ENCODE peak calls at places on chromosomes 4 and X, in seven cellular contexts. B is K562, A is H1, E is SK-N-SH, M is HepG2, O is HCT116, C is GM12878. S is an unnamed sample.
A peak's percentile ranks its signal among the peaks of the same experiment; 100 is the strongest.

GRCh38 chrX:45309096-45309495 is 108.4 kb upstream of the DIPK2B start:
- DNase-seq in A (no peak), E (no peak), C (no peak), B (no peak), O (no peak), M (no peak), S (no peak)

GRCh38 chrX:77743720-77744119 is 42.3 kb downstream of the ATRX start:
- DNase-seq in E (no peak), C (no peak), O (no peak), A (no peak), M (no peak), B (no peak), S (no peak)

GRCh38 chr4:182083681-182084410 is 159.4 kb upstream of the TENM3 start:
- DNase-seq in C (no peak), M (no peak), B (no peak), A (peak; percentile 23), O (no peak), E (no peak), S (no peak)

GRCh38 chrX:12973561-12974216 is 1.2 kb upstream of the TMSB4X start:
- DNase-seq in E (no peak), B (no peak), O (no peak), C (no peak), A (no peak), M (no peak), S (no peak)

GRCh38 chrX:149513713-149514427 is 8.8 kb upstream of the IDS start:
- DNase-seq in O (no peak), C (no peak), A (no peak), E (no peak), B (no peak), M (no peak), S (no peak)

GRCh38 chrX:109537324-109537665 is 651 bp downstream of the NXT2 start:
- DNase-seq in C (no peak), M (peak; percentile 61), A (no peak), O (no peak), E (no peak), B (peak; percentile 10), S (peak; percentile 90)

GRCh38 chr4:156169861-156170260 is 216.2 kb upstream of the CTSO start:
- DNase-seq in O (no peak), E (no peak), B (no peak), C (no peak), M (no peak), A (no peak), S (no peak)

GRCh38 chr4:40681600-40682297 is 52.1 kb upstream of the RBM47 start:
- DNase-seq in C (no peak), O (no peak), E (no peak), A (no peak), B (no peak), M (no peak), S (no peak)

GRCh38 chr4:126051709-126052424 is 737.1 kb downstream of the FAT4 start:
- DNase-seq in E (no peak), B (no peak), M (no peak), O (no peak), C (no peak), A (no peak), S (no peak)

GRCh38 chrX:7244400-7244799 is 96.4 kb upstream of the PUDP start:
- DNase-seq in A (no peak), C (no peak), E (no peak), M (no peak), O (no peak), B (no peak), S (no peak)

GRCh38 chrX:16807976-16808542 is 21.8 kb downstream of the TXLNG start:
- DNase-seq in B (peak; percentile 43), C (no peak), E (no peak), A (no peak), O (no peak), M (peak; percentile 64), S (peak; percentile 49)

GRCh38 chrX:54794004-54794403 is 4.1 kb downstream of the ITIH6 start:
- DNase-seq in E (no peak), C (no peak), A (no peak), M (no peak), B (no peak), O (no peak), S (no peak)

GRCh38 chrX:95367286-95367685 is 1317.4 kb upstream of the DIAPH2 start:
- DNase-seq in A (no peak), O (no peak), E (no peak), C (no peak), B (no peak), M (no peak), S (no peak)

GRCh38 chr4:87092389-87093141 is 127.9 kb downstream of the KLHL8 start:
- DNase-seq in A (no peak), O (peak; percentile 52), B (peak; percentile 77), E (peak; percentile 40), M (peak; percentile 62), C (no peak), S (no peak)

GRCh38 chr4:184721254-184721653 is 12.6 kb downstream of the CENPU start:
- DNase-seq in C (no peak), A (no peak), B (no peak), M (no peak), O (no peak), E (no peak), S (no peak)

GRCh38 chr4:156638925-156639605 is 332.5 kb downstream of the PDGFC start:
- DNase-seq in B (no peak), C (no peak), E (no peak), O (no peak), A (no peak), M (no peak), S (no peak)

GRCh38 chr4:76155979-76156378 is 7.8 kb upstream of the NUP54 start:
- DNase-seq in B (no peak), C (no peak), A (no peak), E (no peak), O (no peak), M (no peak), S (no peak)

GRCh38 chr4:86498560-86499166 is 95.5 kb upstream of the PTPN13 start:
- DNase-seq in C (no peak), E (peak; percentile 47), O (peak; percentile 47), A (no peak), B (peak; percentile 34), M (peak; percentile 7), S (no peak)

GRCh38 chr4:76804060-76804459 is 93.9 kb downstream of the SOWAHB start:
- DNase-seq in A (no peak), C (no peak), B (no peak), E (no peak), O (no peak), M (no peak), S (no peak)

GRCh38 chr4:87078987-87079469 is 141.4 kb downstream of the KLHL8 start:
- DNase-seq in E (no peak), M (no peak), O (no peak), C (no peak), A (no peak), B (no peak), S (no peak)

GRCh38 chr4:67634741-67635140 is 66.2 kb downstream of the UBA6 start:
- DNase-seq in M (no peak), O (no peak), E (no peak), B (no peak), A (no peak), C (no peak), S (no peak)

GRCh38 chrX:675279-675886 is 44.8 kb downstream of the SHOX start:
- DNase-seq in E (no peak), O (no peak), C (no peak), A (no peak), M (no peak), B (no peak), S (no peak)

GRCh38 chrX:44997888-44998287 is 124.9 kb downstream of the KDM6A start:
- DNase-seq in E (no peak), O (no peak), C (peak; percentile 38), B (no peak), M (no peak), A (no peak), S (no peak)

GRCh38 chr4:80471701-80472100 is 136.2 kb downstream of the CFAP299 start:
- DNase-seq in E (no peak), B (no peak), A (no peak), C (no peak), O (no peak), M (no peak), S (peak; percentile 13)

GRCh38 chr4:40196724-40197281 is at the start of gene RHOH:
- DNase-seq in B (no peak), O (no peak), E (no peak), A (peak; percentile 58), M (no peak), C (no peak), S (no peak)

GRCh38 chr4:149009223-149009622 is 567.0 kb upstream of the NR3C2 start:
- DNase-seq in A (no peak), B (no peak), E (no peak), C (no peak), O (no peak), M (no peak), S (no peak)

GRCh38 chr4:55329012-55329411 is 17.0 kb upstream of the SRD5A3 start:
- DNase-seq in A (no peak), E (no peak), O (no peak), B (no peak), C (no peak), M (no peak), S (no peak)

GRCh38 chrX:129472116-129472515 is 51.2 kb downstream of the SMARCA1 start:
- DNase-seq in B (no peak), C (no peak), E (no peak), M (no peak), O (no peak), A (no peak), S (no peak)

GRCh38 chr4:157270108-157270507 is 49.6 kb downstream of the GRIA2 start:
- DNase-seq in M (no peak), C (no peak), O (no peak), B (no peak), A (no peak), E (no peak), S (no peak)

GRCh38 chr4:11429646-11430045 is 952 bp upstream of the HS3ST1 start:
- DNase-seq in A (no peak), O (no peak), C (no peak), B (no peak), M (no peak), E (no peak), S (no peak)
- TF ChIP-seq JUND in A (no peak), O (no peak), C (no peak), B (no peak), M (no peak), E (no peak), S (no peak)

GRCh38 chrX:48045410-48046311 is 25.8 kb downstream of the ZNF630 start:
- DNase-seq in A (no peak), B (no peak), C (no peak), O (peak; percentile 44), M (peak; percentile 7), E (no peak), S (no peak)
- TF ChIP-seq JUND in A (no peak), B (no peak), C (no peak), O (peak; percentile 70), M (no peak), E (peak; percentile 12), S (no peak)

GRCh38 chrX:41491267-41492004 is 44.3 kb downstream of the NYX start:
- DNase-seq in E (no peak), A (no peak), C (no peak), B (no peak), M (no peak), O (peak; percentile 65), S (no peak)
- TF ChIP-seq JUND in E (peak; percentile 44), A (peak; percentile 49), C (no peak), B (no peak), M (no peak), O (peak; percentile 64), S (no peak)

DNA sequence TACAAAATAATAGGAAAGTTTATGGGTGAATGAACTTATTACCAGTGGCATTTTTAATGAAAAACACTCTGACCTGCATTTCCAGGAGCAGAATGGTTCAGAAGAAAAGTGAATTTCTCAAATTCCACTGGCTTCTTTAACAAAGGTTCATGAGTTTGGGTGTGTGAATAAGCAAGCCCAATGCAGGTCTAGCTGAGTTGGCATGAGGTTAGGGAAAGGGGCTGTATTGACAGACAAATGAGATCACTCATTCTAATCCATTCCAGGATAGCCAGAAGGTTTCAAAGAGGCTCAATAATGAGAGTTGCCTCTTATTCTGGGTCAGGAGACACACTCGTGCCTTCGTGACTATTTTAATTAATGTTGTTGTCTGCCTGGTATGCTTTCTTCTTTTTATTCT is 43.7 kb upstream of the NPY2R start:
- DNase-seq in E (no peak), O (no peak), A (no peak), B (no peak), C (no peak), M (no peak), S (no peak)
- TF ChIP-seq JUND in E (no peak), O (no peak), A (no peak), B (no peak), C (no peak), M (no peak), S (no peak)

S was measured in T47D.